ENCODE peak calls at places on chromosomes 12 and 14, in six cellular contexts. One of them, this sample, is unnamed.

GRCh38 chr12:104634044-104634443 is 177.3 kb downstream of the CHST11 start:
- DNase-seq in effector CD8-positive, alpha-beta T cell: no peak
- DNase-seq in non-pigmented ciliary epithelial cell: no peak
- DNase-seq in NCI-H2081: no peak
- DNase-seq in Daoy: no peak
- DNase-seq in K562: no peak
- DNase-seq in this sample: no peak

GRCh38 chr14:104818714-104819161 is 17.8 kb downstream of the ZBTB42 start:
- DNase-seq in effector CD8-positive, alpha-beta T cell: no peak
- DNase-seq in non-pigmented ciliary epithelial cell: no peak
- DNase-seq in NCI-H2081: no peak
- DNase-seq in Daoy: no peak
- DNase-seq in K562: no peak
- DNase-seq in this sample: no peak

GRCh38 chr14:98859301-98859700 is 412.7 kb downstream of the BCL11B start:
- DNase-seq in effector CD8-positive, alpha-beta T cell: no peak
- DNase-seq in non-pigmented ciliary epithelial cell: no peak
- DNase-seq in NCI-H2081: no peak
- DNase-seq in Daoy: no peak
- DNase-seq in K562: no peak
- DNase-seq in this sample: no peak

GRCh38 chr12:93638954-93639353 is 38.2 kb upstream of the CRADD start:
- DNase-seq in effector CD8-positive, alpha-beta T cell: no peak
- DNase-seq in non-pigmented ciliary epithelial cell: no peak
- DNase-seq in NCI-H2081: no peak
- DNase-seq in Daoy: no peak
- DNase-seq in K562: no peak
- DNase-seq in this sample: no peak

GRCh38 chr12:33795536-33795935 is 226.8 kb upstream of the ALG10 start:
- DNase-seq in effector CD8-positive, alpha-beta T cell: no peak
- DNase-seq in non-pigmented ciliary epithelial cell: peak
- DNase-seq in NCI-H2081: no peak
- DNase-seq in Daoy: no peak
- DNase-seq in K562: no peak
- DNase-seq in this sample: no peak

GRCh38 chr14:81302613-81303012 is 81.9 kb upstream of the GTF2A1 start:
- DNase-seq in effector CD8-positive, alpha-beta T cell: no peak
- DNase-seq in non-pigmented ciliary epithelial cell: no peak
- DNase-seq in NCI-H2081: no peak
- DNase-seq in Daoy: no peak
- DNase-seq in K562: peak
- DNase-seq in this sample: no peak

GRCh38 chr14:30560581-30560980 is 1.6 kb downstream of the G2E3 start:
- DNase-seq in effector CD8-positive, alpha-beta T cell: no peak
- DNase-seq in non-pigmented ciliary epithelial cell: no peak
- DNase-seq in NCI-H2081: no peak
- DNase-seq in Daoy: no peak
- DNase-seq in K562: no peak
- DNase-seq in this sample: no peak

GRCh38 chr12:4191642-4192041 is 81.9 kb upstream of the CCND2 start:
- DNase-seq in effector CD8-positive, alpha-beta T cell: no peak
- DNase-seq in non-pigmented ciliary epithelial cell: no peak
- DNase-seq in NCI-H2081: no peak
- DNase-seq in Daoy: no peak
- DNase-seq in K562: no peak
- DNase-seq in this sample: no peak

GRCh38 chr12:132289356-132290202 is 39.8 kb downstream of the GALNT9 start:
- DNase-seq in effector CD8-positive, alpha-beta T cell: no peak
- DNase-seq in non-pigmented ciliary epithelial cell: no peak
- DNase-seq in NCI-H2081: no peak
- DNase-seq in Daoy: no peak
- DNase-seq in K562: no peak
- DNase-seq in this sample: no peak

GRCh38 chr12:50824914-50825313 is 17.8 kb upstream of the TMPRSS12 start:
- DNase-seq in effector CD8-positive, alpha-beta T cell: no peak
- DNase-seq in non-pigmented ciliary epithelial cell: no peak
- DNase-seq in NCI-H2081: no peak
- DNase-seq in Daoy: no peak
- DNase-seq in K562: no peak
- DNase-seq in this sample: no peak

This sample was measured in dermis microvascular lymphatic vessel endothelial cell.